ENCODE peak calls at places on chromosomes 5 and 9, in four cellular contexts. One of them, this sample, is unnamed.

GRCh38 chr5:176750144-176750543 is 60.2 kb upstream of the UNC5A start:
- DNase-seq in uterus: no peak
- DNase-seq in ovary: no peak
- DNase-seq in Peyer's patch: no peak
- DNase-seq in this sample: no peak

GRCh38 chr9:107336718-107337360 is 53.8 kb downstream of the RAD23B start:
- DNase-seq in uterus: no peak
- DNase-seq in Peyer's patch: no peak
- DNase-seq in ovary: no peak
- DNase-seq in this sample: peak; percentile 73

GRCh38 chr5:6713274-6714181 is at the start of gene TENT4A:
- DNase-seq in Peyer's patch: no peak
- DNase-seq in uterus: peak; percentile 54
- DNase-seq in ovary: peak; percentile 51
- DNase-seq in this sample: no peak

GRCh38 chr5:73338201-73339126 is 110.1 kb downstream of the FOXD1 start:
- DNase-seq in ovary: no peak
- DNase-seq in Peyer's patch: no peak
- DNase-seq in uterus: no peak
- DNase-seq in this sample: no peak

GRCh38 chr9:135401218-135401617 is 78.4 kb upstream of the PPP1R26 start:
- DNase-seq in Peyer's patch: no peak
- DNase-seq in uterus: no peak
- DNase-seq in ovary: no peak
- DNase-seq in this sample: no peak

GRCh38 chr9:123246534-123246933 is 21.9 kb downstream of the STRBP start:
- DNase-seq in Peyer's patch: no peak
- DNase-seq in ovary: no peak
- DNase-seq in uterus: no peak
- DNase-seq in this sample: no peak

GRCh38 chr9:80994892-80995291 is 694.5 kb downstream of the TLE1 start:
- DNase-seq in ovary: no peak
- DNase-seq in uterus: no peak
- DNase-seq in Peyer's patch: no peak
- DNase-seq in this sample: no peak

GRCh38 chr5:79200573-79201183 is 35.3 kb upstream of the JMY start:
- DNase-seq in ovary: no peak
- DNase-seq in Peyer's patch: no peak
- DNase-seq in uterus: no peak
- DNase-seq in this sample: no peak

GRCh38 chr9:91364005-91364404 is 2.3 kb upstream of the AUH start:
- DNase-seq in uterus: no peak
- DNase-seq in Peyer's patch: no peak
- DNase-seq in ovary: no peak
- DNase-seq in this sample: no peak

GRCh38 chr5:172299916-172300439 is 16.4 kb upstream of the UBTD2 start:
- DNase-seq in Peyer's patch: no peak
- DNase-seq in ovary: no peak
- DNase-seq in uterus: no peak
- DNase-seq in this sample: no peak

GRCh38 chr9:20929276-20929675 is 102.2 kb downstream of the HACD4 start:
- DNase-seq in ovary: no peak
- DNase-seq in Peyer's patch: no peak
- DNase-seq in uterus: no peak
- DNase-seq in this sample: no peak

GRCh38 chr5:73793911-73794310 is 167.9 kb downstream of the ARHGEF28 start:
- DNase-seq in Peyer's patch: no peak
- DNase-seq in ovary: no peak
- DNase-seq in uterus: no peak
- DNase-seq in this sample: no peak

GRCh38 chr5:172443441-172444109 is 10.8 kb downstream of the SH3PXD2B start:
- DNase-seq in Peyer's patch: peak; percentile 58
- DNase-seq in ovary: peak; percentile 92
- DNase-seq in uterus: peak; percentile 93
- DNase-seq in this sample: peak; percentile 63

GRCh38 chr9:122392714-122393113 is 21.9 kb downstream of the PTGS1 start:
- DNase-seq in ovary: no peak
- DNase-seq in Peyer's patch: no peak
- DNase-seq in uterus: no peak
- DNase-seq in this sample: no peak

GRCh38 chr5:10505517-10506095 is 58.3 kb upstream of the ANKRD33B start:
- DNase-seq in Peyer's patch: no peak
- DNase-seq in ovary: no peak
- DNase-seq in uterus: no peak
- DNase-seq in this sample: no peak

GRCh38 chr5:111124793-111125192 is 32.6 kb downstream of the WDR36 start:
- DNase-seq in uterus: no peak
- DNase-seq in Peyer's patch: no peak
- DNase-seq in ovary: no peak
- DNase-seq in this sample: no peak

GRCh38 chr5:157575096-157575872 is at the start of gene ADAM19:
- DNase-seq in ovary: peak; percentile 42
- DNase-seq in uterus: peak; percentile 54
- DNase-seq in Peyer's patch: peak; percentile 58
- DNase-seq in this sample: no peak

GRCh38 chr9:133771486-133772482 is 33.6 kb upstream of the SARDH start:
- DNase-seq in Peyer's patch: peak; percentile 40
- DNase-seq in uterus: peak; percentile 11
- DNase-seq in ovary: peak; percentile 14
- DNase-seq in this sample: no peak

GRCh38 chr5:150060471-150060870 is 25.9 kb downstream of the CSF1R start:
- DNase-seq in ovary: no peak
- DNase-seq in Peyer's patch: peak; percentile 14
- DNase-seq in uterus: no peak
- DNase-seq in this sample: no peak

GRCh38 chr9:121551985-121552753 is 52.5 kb upstream of the GGTA1 start:
- DNase-seq in ovary: no peak
- DNase-seq in uterus: no peak
- DNase-seq in Peyer's patch: no peak
- DNase-seq in this sample: no peak

GRCh38 chr9:121686930-121687541 is 35.6 kb downstream of the DAB2IP start:
- DNase-seq in ovary: peak; percentile 88
- DNase-seq in Peyer's patch: peak; percentile 86
- DNase-seq in uterus: peak; percentile 83
- DNase-seq in this sample: peak; percentile 87

DNA sequence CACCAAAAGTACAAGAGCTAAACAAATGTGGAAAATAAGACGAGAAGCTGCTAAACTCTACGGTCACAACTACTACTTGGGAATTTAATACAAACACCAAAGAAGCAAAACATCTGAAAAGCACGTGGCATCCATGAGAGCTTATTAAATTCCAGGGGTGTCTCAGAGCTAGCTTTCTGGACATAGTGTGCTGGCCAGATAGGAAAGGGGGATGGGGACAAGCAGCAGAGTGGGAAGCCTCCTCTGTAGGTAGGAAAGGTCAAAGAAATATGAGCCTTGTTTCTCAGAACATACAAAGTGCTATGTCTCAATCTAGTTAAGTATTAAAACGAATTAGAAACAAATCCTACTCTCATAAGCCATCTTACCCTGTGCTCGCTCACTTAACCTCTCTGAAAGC is 51.3 kb upstream of the GOLPH3 start:
- DNase-seq in ovary: peak; percentile 46
- DNase-seq in Peyer's patch: no peak
- DNase-seq in uterus: peak; percentile 37
- DNase-seq in this sample: no peak
- TF ChIP-seq POLR2A in ovary: no peak
- TF ChIP-seq POLR2A in Peyer's patch: no peak
- TF ChIP-seq POLR2A in uterus: no peak
- TF ChIP-seq POLR2A in this sample: no peak

DNA sequence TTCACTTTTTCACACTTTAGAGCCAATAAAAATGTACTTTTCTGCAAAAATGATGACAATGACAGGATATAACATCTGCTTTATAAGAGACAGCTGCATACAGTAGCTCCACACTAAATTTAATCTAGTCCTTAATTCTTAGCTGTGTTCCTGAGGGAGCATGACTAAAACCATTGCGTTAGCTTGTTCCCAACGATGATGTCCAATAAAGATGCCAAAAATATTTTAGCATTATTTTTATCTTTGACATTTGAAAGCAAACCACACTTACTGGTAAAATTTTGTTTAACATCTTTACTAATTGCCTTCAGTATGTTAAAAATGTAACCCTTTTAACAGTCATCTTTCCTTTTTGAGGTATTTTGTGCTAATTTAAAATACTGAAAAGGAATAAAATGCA is 382.7 kb downstream of the CHSY3 start:
- DNase-seq in uterus: no peak
- DNase-seq in ovary: no peak
- DNase-seq in Peyer's patch: no peak
- DNase-seq in this sample: no peak
- TF ChIP-seq CTCF in uterus: no peak
- TF ChIP-seq CTCF in ovary: no peak
- TF ChIP-seq CTCF in Peyer's patch: no peak
- TF ChIP-seq CTCF in this sample: no peak

GRCh38 chr5:42490836-42491235 is 67.6 kb downstream of the GHR start:
- DNase-seq in uterus: no peak
- DNase-seq in ovary: no peak
- DNase-seq in Peyer's patch: no peak
- DNase-seq in this sample: no peak

GRCh38 chr5:42492978-42493377 is 69.7 kb downstream of the GHR start:
- DNase-seq in uterus: no peak
- DNase-seq in ovary: no peak
- DNase-seq in Peyer's patch: no peak
- DNase-seq in this sample: no peak

GRCh38 chr5:42487821-42488220 is 64.6 kb downstream of the GHR start:
- DNase-seq in uterus: no peak
- DNase-seq in Peyer's patch: no peak
- DNase-seq in ovary: no peak
- DNase-seq in this sample: no peak

GRCh38 chr5:42494414-42494813 is 71.2 kb downstream of the GHR start:
- DNase-seq in uterus: no peak
- DNase-seq in ovary: no peak
- DNase-seq in Peyer's patch: no peak
- DNase-seq in this sample: no peak

GRCh38 chr5:42491699-42492098 is 68.5 kb downstream of the GHR start:
- DNase-seq in Peyer's patch: no peak
- DNase-seq in uterus: no peak
- DNase-seq in ovary: no peak
- DNase-seq in this sample: no peak
- H3K27ac ChIP-seq in Peyer's patch: no peak overlapping the region
- H3K27ac ChIP-seq in uterus: no peak overlapping the region
- H3K27ac ChIP-seq in ovary: no peak overlapping the region
- H3K27ac ChIP-seq in this sample: no peak overlapping the region

DNA sequence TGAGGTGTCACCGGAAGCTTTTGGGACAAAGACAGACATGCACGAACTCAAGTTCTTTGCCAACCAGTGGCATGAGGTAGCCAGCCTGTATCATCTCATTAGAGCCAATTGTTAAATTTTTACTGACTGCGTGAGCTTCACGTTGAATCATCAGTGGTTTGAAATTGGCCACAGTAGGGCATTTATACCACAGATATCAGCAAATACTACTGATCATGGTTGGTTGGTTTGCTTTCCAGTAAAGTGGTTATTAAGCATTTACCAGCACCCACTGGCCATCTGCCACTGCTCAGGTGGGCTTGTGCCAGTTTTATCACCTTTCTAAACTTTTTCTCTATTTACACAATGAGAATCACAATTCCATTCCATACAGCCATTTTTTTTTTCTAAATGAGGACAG is 28.4 kb upstream of the SHC3 start:
- DNase-seq in ovary: no peak
- DNase-seq in Peyer's patch: no peak
- DNase-seq in uterus: no peak
- DNase-seq in this sample: no peak
- TF ChIP-seq POLR2A in ovary: no peak
- TF ChIP-seq POLR2A in Peyer's patch: no peak
- TF ChIP-seq POLR2A in uterus: no peak
- TF ChIP-seq POLR2A in this sample: no peak

GRCh38 chr9:130938184-130938651 is 829 bp downstream of the FIBCD1 start:
- DNase-seq in uterus: no peak
- DNase-seq in ovary: no peak
- DNase-seq in Peyer's patch: no peak
- DNase-seq in this sample: no peak
- TF ChIP-seq CTCF in uterus: no peak
- TF ChIP-seq CTCF in ovary: no peak
- TF ChIP-seq CTCF in Peyer's patch: no peak
- TF ChIP-seq CTCF in this sample: no peak

GRCh38 chr5:139182528-139183296 is 15.5 kb downstream of the SIL1 start:
- DNase-seq in uterus: no peak
- DNase-seq in ovary: no peak
- DNase-seq in Peyer's patch: no peak
- DNase-seq in this sample: no peak

GRCh38 chr5:139181835-139182452 is 16.2 kb downstream of the SIL1 start:
- DNase-seq in ovary: peak; percentile 28
- DNase-seq in uterus: no peak
- DNase-seq in Peyer's patch: no peak
- DNase-seq in this sample: no peak

GRCh38 chr5:139185589-139185988 is 12.6 kb downstream of the SIL1 start:
- DNase-seq in ovary: no peak
- DNase-seq in uterus: no peak
- DNase-seq in Peyer's patch: no peak
- DNase-seq in this sample: no peak

GRCh38 chr5:139180850-139181785 is 17.1 kb downstream of the SIL1 start:
- DNase-seq in uterus: no peak
- DNase-seq in ovary: no peak
- DNase-seq in Peyer's patch: no peak
- DNase-seq in this sample: no peak

GRCh38 chr5:139183502-139183901 is 14.7 kb downstream of the SIL1 start:
- DNase-seq in uterus: no peak
- DNase-seq in ovary: no peak
- DNase-seq in Peyer's patch: no peak
- DNase-seq in this sample: no peak
- H3K27ac ChIP-seq in uterus: no peak overlapping the region
- H3K27ac ChIP-seq in ovary: no peak overlapping the region
- H3K27ac ChIP-seq in Peyer's patch: no peak overlapping the region
- H3K27ac ChIP-seq in this sample: no peak overlapping the region

GRCh38 chr9:128895556-128895955 is 13.6 kb downstream of the LRRC8A start:
- DNase-seq in ovary: no peak
- DNase-seq in uterus: no peak
- DNase-seq in Peyer's patch: no peak
- DNase-seq in this sample: no peak

GRCh38 chr9:128894764-128895163 is 12.8 kb downstream of the LRRC8A start:
- DNase-seq in Peyer's patch: no peak
- DNase-seq in ovary: no peak
- DNase-seq in uterus: no peak
- DNase-seq in this sample: no peak

GRCh38 chr9:128891354-128892222 is 9.7 kb downstream of the LRRC8A start:
- DNase-seq in uterus: no peak
- DNase-seq in Peyer's patch: no peak
- DNase-seq in ovary: no peak
- DNase-seq in this sample: no peak

GRCh38 chr9:128893354-128893753 is 11.4 kb downstream of the LRRC8A start:
- DNase-seq in Peyer's patch: no peak
- DNase-seq in ovary: no peak
- DNase-seq in uterus: no peak
- DNase-seq in this sample: no peak

GRCh38 chr9:128892223-128892892 is 10.4 kb downstream of the LRRC8A start:
- DNase-seq in Peyer's patch: peak; percentile 87
- DNase-seq in uterus: peak; percentile 94
- DNase-seq in ovary: peak; percentile 95
- DNase-seq in this sample: peak; percentile 82
- TF ChIP-seq POLR2A in Peyer's patch: no peak
- TF ChIP-seq POLR2A in uterus: peak; percentile 23
- TF ChIP-seq POLR2A in ovary: no peak
- TF ChIP-seq POLR2A in this sample: no peak

This sample was measured in stomach.